ENCODE peak calls at places on chromosomes 6 and 20, in six cellular contexts. L, E, J, V, M and H are unnamed samples.

GRCh38 chr6:123733180-123733579 is 70.5 kb upstream of the NKAIN2 start:
- DNase-seq in L (no peak), E (no peak), J (no peak), V (no peak), M (no peak), H (no peak)

GRCh38 chr20:4521170-4521968 is 200.3 kb upstream of the PRND start:
- DNase-seq in L (no peak), E (no peak), J (no peak), V (no peak), M (no peak), H (no peak)

GRCh38 chr6:136791296-136792065 is 796 bp downstream of the MAP3K5 start:
- DNase-seq in L (peak; percentile 57), E (peak; percentile 58), J (peak; percentile 56), V (no peak), M (peak; percentile 59), H (peak; percentile 54)

GRCh38 chr6:15329154-15329781 is 83.4 kb downstream of the JARID2 start:
- DNase-seq in L (no peak), E (peak; percentile 87), J (peak; percentile 98), V (no peak), M (peak; percentile 96), H (no peak)

GRCh38 chr6:151143806-151144205 is 96.0 kb upstream of the AKAP12 start:
- DNase-seq in L (no peak), E (no peak), J (no peak), V (no peak), M (no peak), H (no peak)

GRCh38 chr6:38262041-38262440 is 377.7 kb downstream of the BTBD9 start:
- DNase-seq in L (no peak), E (peak; percentile 76), J (peak; percentile 87), V (no peak), M (peak; percentile 96), H (no peak)

GRCh38 chr6:41901882-41902519 is 6.8 kb upstream of the USP49 start:
- DNase-seq in L (peak; percentile 10), E (no peak), J (peak; percentile 49), V (no peak), M (no peak), H (no peak)

GRCh38 chr6:138334000-138334399 is 43.7 kb upstream of the SMIM28 start:
- DNase-seq in L (no peak), E (no peak), J (no peak), V (no peak), M (no peak), H (no peak)

GRCh38 chr6:5763871-5764270 is 242.9 kb downstream of the NRN1 start:
- DNase-seq in L (no peak), E (no peak), J (peak; percentile 43), V (no peak), M (peak; percentile 78), H (peak; percentile 35)

GRCh38 chr6:161057103-161058091 is 65.8 kb downstream of the MAP3K4 start:
- DNase-seq in L (no peak), E (peak; percentile 92), J (no peak), V (no peak), M (no peak), H (no peak)

GRCh38 chr20:5168582-5169396 is 42.0 kb downstream of the CDS2 start:
- DNase-seq in L (no peak), E (peak; percentile 65), J (peak; percentile 47), V (no peak), M (peak; percentile 42), H (no peak)

GRCh38 chr6:56659721-56660373 is 17.2 kb upstream of the DST start:
- DNase-seq in L (no peak), E (peak; percentile 85), J (no peak), V (no peak), M (no peak), H (peak; percentile 32)

GRCh38 chr6:107657755-107658461 is 166.2 kb downstream of the SCML4 start:
- DNase-seq in L (peak; percentile 23), E (peak; percentile 62), J (peak; percentile 69), V (no peak), M (peak; percentile 76), H (peak; percentile 64)

GRCh38 chr20:45866454-45866853 is 9.0 kb downstream of the ZSWIM3 start:
- DNase-seq in L (no peak), E (no peak), J (no peak), V (no peak), M (no peak), H (no peak)

GRCh38 chr20:6756961-6757595 is 10.4 kb upstream of the BMP2 start:
- DNase-seq in L (no peak), E (no peak), J (no peak), V (no peak), M (no peak), H (no peak)

GRCh38 chr20:45163071-45163803 is 11.5 kb upstream of the PI3 start:
- DNase-seq in L (no peak), E (peak; percentile 58), J (no peak), V (no peak), M (no peak), H (no peak)

GRCh38 chr6:146582857-146583256 is 15.9 kb upstream of the ADGB start:
- DNase-seq in L (peak; percentile 63), E (peak; percentile 41), J (peak; percentile 24), V (no peak), M (peak; percentile 3), H (no peak)

GRCh38 chr20:62685781-62686555 is 22.7 kb upstream of the NTSR1 start:
- DNase-seq in L (peak; percentile 22), E (no peak), J (no peak), V (no peak), M (no peak), H (no peak)

GRCh38 chr6:138653435-138653834 is 120.1 kb upstream of the CCDC28A start:
- DNase-seq in L (no peak), E (no peak), J (no peak), V (no peak), M (no peak), H (no peak)

GRCh38 chr20:62051166-62051900 is 14.3 kb downstream of the TAF4 start:
- DNase-seq in L (no peak), E (no peak), J (no peak), V (no peak), M (no peak), H (no peak)

GRCh38 chr6:29945421-29945820 is 3.1 kb downstream of the HLA-A start:
- DNase-seq in L (no peak), E (no peak), J (no peak), V (no peak), M (no peak), H (no peak)

GRCh38 chr6:30926644-30927043 is 5.3 kb downstream of the SFTA2 start:
- DNase-seq in L (peak; percentile 30), E (peak; percentile 44), J (peak; percentile 34), V (no peak), M (peak; percentile 58), H (no peak)

GRCh38 chr6:116491610-116492330 is 19.7 kb upstream of the CALHM5 start:
- DNase-seq in L (no peak), E (no peak), J (no peak), V (no peak), M (no peak), H (no peak)

GRCh38 chr6:47061631-47062300 is 19.6 kb upstream of the ADGRF1 start:
- DNase-seq in L (no peak), E (peak; percentile 39), J (peak; percentile 24), V (no peak), M (peak; percentile 65), H (no peak)

GRCh38 chr6:64104051-64104450 is 468.4 kb downstream of the PHF3 start:
- DNase-seq in L (no peak), E (no peak), J (no peak), V (no peak), M (no peak), H (no peak)

GRCh38 chr20:48012401-48012974 is 227.2 kb upstream of the SULF2 start:
- DNase-seq in L (no peak), E (peak; percentile 84), J (peak; percentile 86), V (no peak), M (peak; percentile 96), H (no peak)

GRCh38 chr20:62220666-62221568 is 839 bp upstream of the HRH3 start:
- DNase-seq in L (no peak), E (no peak), J (no peak), V (no peak), M (no peak), H (no peak)

GRCh38 chr6:2738373-2738979 is 12.2 kb downstream of the MYLK4 start:
- DNase-seq in L (peak; percentile 54), E (peak; percentile 64), J (peak; percentile 56), V (peak; percentile 34), M (peak; percentile 47), H (peak; percentile 56)

GRCh38 chr6:148776321-148776966 is 29.6 kb downstream of the UST start:
- DNase-seq in L (no peak), E (peak; percentile 90), J (peak; percentile 92), V (no peak), M (peak; percentile 86), H (no peak)

DNA sequence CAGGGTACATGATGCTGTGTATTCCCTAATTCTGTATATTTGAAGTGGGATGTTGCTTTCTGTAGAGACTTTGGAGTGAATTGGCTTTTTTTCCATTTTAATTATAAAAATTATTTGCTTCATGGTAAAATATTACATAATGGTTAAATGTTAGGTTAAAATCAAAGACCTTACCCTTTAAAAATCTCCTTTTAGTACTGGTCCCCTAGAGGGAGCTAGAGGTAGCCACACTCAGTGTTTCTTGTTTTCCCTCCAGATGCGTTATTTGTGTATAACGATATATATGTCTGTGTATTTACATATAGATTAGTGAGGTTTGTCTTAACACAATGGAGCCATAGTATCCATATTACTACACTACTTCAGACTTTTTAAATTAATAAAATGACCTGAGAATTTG is 146.7 kb downstream of the PLCB4 start:
- DNase-seq in L (no peak), E (peak; percentile 21), J (no peak), V (no peak), M (no peak), H (no peak)
- TF ChIP-seq CTCF in L (no peak), E (peak; percentile 47), J (peak; percentile 56), V (peak; percentile 45), M (peak; percentile 42), H (peak; percentile 25)

GRCh38 chr6:118565317-118565960 is 17.3 kb downstream of the PLN start:
- DNase-seq in L (no peak), E (peak; percentile 65), J (no peak), V (no peak), M (peak; percentile 21), H (peak; percentile 60)
- TF ChIP-seq CTCF in L (peak; percentile 26), E (peak; percentile 65), J (peak; percentile 23), V (peak; percentile 24), M (peak; percentile 27), H (peak; percentile 71)

DNA sequence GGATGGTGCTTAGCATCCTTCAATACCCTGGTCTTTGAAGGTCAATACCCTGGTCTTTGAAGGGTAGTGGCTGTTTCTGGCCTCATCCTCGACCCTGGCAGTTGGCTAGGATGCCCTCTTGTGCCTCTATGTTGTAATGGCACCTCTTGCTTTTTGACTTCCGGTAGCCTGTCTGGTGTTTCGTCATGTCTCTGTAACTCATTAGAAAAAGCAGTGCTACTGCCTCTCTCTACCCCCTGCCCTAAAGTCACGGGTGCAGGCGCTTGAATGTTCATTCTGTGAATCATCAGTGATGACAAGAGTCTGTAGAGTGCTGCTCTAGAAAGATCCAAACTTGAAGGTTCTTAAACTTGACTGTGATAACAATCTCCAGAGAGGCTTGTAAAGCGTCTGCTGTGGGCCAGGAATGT is 28.3 kb downstream of the RSPO4 start:
- DNase-seq in L (no peak), E (peak; percentile 53), J (peak; percentile 57), V (no peak), M (no peak), H (peak; percentile 77)
- TF ChIP-seq CTCF in L (no peak), E (peak; percentile 60), J (peak; percentile 47), V (peak; percentile 53), M (peak; percentile 31), H (peak; percentile 66)

DNA sequence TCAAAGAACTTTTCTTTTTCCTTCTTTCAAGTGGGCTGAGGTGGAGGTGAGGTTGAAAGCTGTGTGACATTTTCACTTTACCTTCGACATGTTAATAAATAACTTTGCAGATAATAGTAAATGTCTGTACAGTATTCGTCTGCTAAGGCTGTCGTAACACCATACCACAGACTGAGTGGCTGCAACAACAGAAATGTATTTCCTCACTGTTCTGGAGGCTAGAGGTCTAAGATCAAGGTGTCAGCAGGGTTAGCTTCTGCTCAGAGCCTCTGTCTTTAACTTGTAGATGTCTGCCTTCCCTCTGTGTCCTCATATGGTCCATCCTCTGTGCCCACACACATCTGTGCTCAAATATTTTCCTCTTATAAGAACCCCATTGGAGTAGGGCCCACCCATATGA is 14.9 kb downstream of the PHACTR2 start:
- DNase-seq in L (no peak), E (no peak), J (no peak), V (no peak), M (no peak), H (no peak)
- TF ChIP-seq CTCF in L (no peak), E (no peak), J (no peak), V (no peak), M (no peak), H (no peak)